ENCODE peak calls at places on chromosome 14, in nine cellular contexts. One of them, this sample, is unnamed.

GRCh38 chr14:67500981-67501380 is 12.5 kb upstream of the TMEM229B start:
- DNase-seq in CD8-positive, alpha-beta T cell: no peak
- DNase-seq in OCI-LY7: no peak
- DNase-seq in body of pancreas: no peak
- DNase-seq in fibroblast of mammary gland: no peak
- DNase-seq in fibroblast of the aortic adventitia: no peak
- DNase-seq in CD4-positive, alpha-beta T cell: no peak
- DNase-seq in BE2C: no peak
- DNase-seq in cardiac fibroblast: no peak
- DNase-seq in this sample: no peak

GRCh38 chr14:34270361-34270760 is 191.7 kb downstream of the SPTSSA start:
- DNase-seq in body of pancreas: no peak
- DNase-seq in CD4-positive, alpha-beta T cell: no peak
- DNase-seq in OCI-LY7: no peak
- DNase-seq in fibroblast of mammary gland: no peak
- DNase-seq in BE2C: no peak
- DNase-seq in cardiac fibroblast: no peak
- DNase-seq in CD8-positive, alpha-beta T cell: no peak
- DNase-seq in fibroblast of the aortic adventitia: no peak
- DNase-seq in this sample: no peak

GRCh38 chr14:57168138-57168695 is 100.5 kb downstream of the EXOC5 start:
- DNase-seq in OCI-LY7: no peak
- DNase-seq in body of pancreas: no peak
- DNase-seq in CD8-positive, alpha-beta T cell: no peak
- DNase-seq in cardiac fibroblast: no peak
- DNase-seq in CD4-positive, alpha-beta T cell: no peak
- DNase-seq in fibroblast of the aortic adventitia: no peak
- DNase-seq in BE2C: no peak
- DNase-seq in fibroblast of mammary gland: peak; percentile 6
- DNase-seq in this sample: no peak

GRCh38 chr14:32710351-32711102 is 228.2 kb upstream of the NPAS3 start:
- DNase-seq in OCI-LY7: no peak
- DNase-seq in fibroblast of the aortic adventitia: peak; percentile 39
- DNase-seq in CD8-positive, alpha-beta T cell: no peak
- DNase-seq in BE2C: no peak
- DNase-seq in cardiac fibroblast: peak; percentile 76
- DNase-seq in fibroblast of mammary gland: peak; percentile 35
- DNase-seq in body of pancreas: no peak
- DNase-seq in CD4-positive, alpha-beta T cell: no peak
- DNase-seq in this sample: no peak

GRCh38 chr14:58215191-58215914 is 15.4 kb downstream of the ACTR10 start:
- DNase-seq in CD4-positive, alpha-beta T cell: no peak
- DNase-seq in body of pancreas: no peak
- DNase-seq in BE2C: no peak
- DNase-seq in fibroblast of mammary gland: no peak
- DNase-seq in fibroblast of the aortic adventitia: no peak
- DNase-seq in OCI-LY7: no peak
- DNase-seq in cardiac fibroblast: no peak
- DNase-seq in CD8-positive, alpha-beta T cell: no peak
- DNase-seq in this sample: no peak

GRCh38 chr14:57254884-57255283 is 13.8 kb downstream of the EXOC5 start:
- DNase-seq in OCI-LY7: no peak
- DNase-seq in body of pancreas: no peak
- DNase-seq in fibroblast of mammary gland: no peak
- DNase-seq in BE2C: no peak
- DNase-seq in CD4-positive, alpha-beta T cell: no peak
- DNase-seq in CD8-positive, alpha-beta T cell: no peak
- DNase-seq in fibroblast of the aortic adventitia: no peak
- DNase-seq in cardiac fibroblast: no peak
- DNase-seq in this sample: no peak

GRCh38 chr14:32478027-32478426 is 148.9 kb downstream of the AKAP6 start:
- DNase-seq in CD4-positive, alpha-beta T cell: no peak
- DNase-seq in BE2C: no peak
- DNase-seq in cardiac fibroblast: no peak
- DNase-seq in CD8-positive, alpha-beta T cell: no peak
- DNase-seq in body of pancreas: no peak
- DNase-seq in OCI-LY7: no peak
- DNase-seq in fibroblast of the aortic adventitia: no peak
- DNase-seq in fibroblast of mammary gland: peak; percentile 18
- DNase-seq in this sample: no peak

GRCh38 chr14:75572104-75572503 is 6.3 kb upstream of the FLVCR2 start:
- DNase-seq in BE2C: no peak
- DNase-seq in fibroblast of the aortic adventitia: no peak
- DNase-seq in OCI-LY7: no peak
- DNase-seq in cardiac fibroblast: no peak
- DNase-seq in CD4-positive, alpha-beta T cell: no peak
- DNase-seq in fibroblast of mammary gland: no peak
- DNase-seq in body of pancreas: no peak
- DNase-seq in CD8-positive, alpha-beta T cell: no peak
- DNase-seq in this sample: no peak

GRCh38 chr14:69131176-69131575 is 21.7 kb downstream of the DCAF5 start:
- DNase-seq in CD4-positive, alpha-beta T cell: no peak
- DNase-seq in fibroblast of mammary gland: no peak
- DNase-seq in body of pancreas: no peak
- DNase-seq in cardiac fibroblast: no peak
- DNase-seq in CD8-positive, alpha-beta T cell: no peak
- DNase-seq in BE2C: no peak
- DNase-seq in OCI-LY7: no peak
- DNase-seq in fibroblast of the aortic adventitia: no peak
- DNase-seq in this sample: no peak

GRCh38 chr14:20626274-20626673 is 15.2 kb downstream of the OR6S1 start:
- DNase-seq in OCI-LY7: no peak
- DNase-seq in fibroblast of the aortic adventitia: no peak
- DNase-seq in fibroblast of mammary gland: no peak
- DNase-seq in body of pancreas: no peak
- DNase-seq in CD4-positive, alpha-beta T cell: no peak
- DNase-seq in cardiac fibroblast: no peak
- DNase-seq in CD8-positive, alpha-beta T cell: no peak
- DNase-seq in BE2C: no peak
- DNase-seq in this sample: no peak

GRCh38 chr14:90005441-90005840 is 49.7 kb downstream of the TDP1 start:
- DNase-seq in fibroblast of mammary gland: no peak
- DNase-seq in body of pancreas: no peak
- DNase-seq in CD4-positive, alpha-beta T cell: no peak
- DNase-seq in fibroblast of the aortic adventitia: no peak
- DNase-seq in OCI-LY7: no peak
- DNase-seq in BE2C: no peak
- DNase-seq in cardiac fibroblast: no peak
- DNase-seq in CD8-positive, alpha-beta T cell: no peak
- DNase-seq in this sample: no peak

GRCh38 chr14:50039734-50040400 is 76.5 kb downstream of the VCPKMT start:
- DNase-seq in cardiac fibroblast: peak; percentile 67
- DNase-seq in CD4-positive, alpha-beta T cell: no peak
- DNase-seq in OCI-LY7: no peak
- DNase-seq in BE2C: no peak
- DNase-seq in body of pancreas: no peak
- DNase-seq in fibroblast of mammary gland: peak; percentile 58
- DNase-seq in CD8-positive, alpha-beta T cell: no peak
- DNase-seq in fibroblast of the aortic adventitia: no peak
- DNase-seq in this sample: peak; percentile 93

GRCh38 chr14:105384041-105384557 is 14.2 kb upstream of the TEX22 start:
- DNase-seq in cardiac fibroblast: no peak
- DNase-seq in OCI-LY7: no peak
- DNase-seq in CD4-positive, alpha-beta T cell: no peak
- DNase-seq in CD8-positive, alpha-beta T cell: no peak
- DNase-seq in fibroblast of the aortic adventitia: no peak
- DNase-seq in BE2C: peak; percentile 6
- DNase-seq in fibroblast of mammary gland: no peak
- DNase-seq in body of pancreas: no peak
- DNase-seq in this sample: no peak

GRCh38 chr14:72178517-72178916 is 246.3 kb downstream of the RGS6 start:
- DNase-seq in body of pancreas: no peak
- DNase-seq in cardiac fibroblast: no peak
- DNase-seq in CD8-positive, alpha-beta T cell: no peak
- DNase-seq in BE2C: no peak
- DNase-seq in CD4-positive, alpha-beta T cell: no peak
- DNase-seq in OCI-LY7: no peak
- DNase-seq in fibroblast of the aortic adventitia: no peak
- DNase-seq in fibroblast of mammary gland: no peak
- DNase-seq in this sample: no peak

GRCh38 chr14:24634158-24634557 is at the start of gene GZMB:
- DNase-seq in BE2C: no peak
- DNase-seq in CD4-positive, alpha-beta T cell: no peak
- DNase-seq in cardiac fibroblast: no peak
- DNase-seq in CD8-positive, alpha-beta T cell: peak; percentile 56
- DNase-seq in fibroblast of mammary gland: peak; percentile 12
- DNase-seq in OCI-LY7: no peak
- DNase-seq in fibroblast of the aortic adventitia: no peak
- DNase-seq in body of pancreas: no peak
- DNase-seq in this sample: no peak

GRCh38 chr14:106518054-106518943 is 991.9 kb downstream of the TMEM121 start:
- DNase-seq in CD4-positive, alpha-beta T cell: peak; percentile 92
- DNase-seq in CD8-positive, alpha-beta T cell: peak; percentile 89
- DNase-seq in BE2C: peak; percentile 37
- DNase-seq in fibroblast of the aortic adventitia: no peak
- DNase-seq in fibroblast of mammary gland: no peak
- DNase-seq in cardiac fibroblast: no peak
- DNase-seq in body of pancreas: peak; percentile 29
- DNase-seq in OCI-LY7: peak; percentile 14
- DNase-seq in this sample: no peak

GRCh38 chr14:52801014-52801708 is 9.8 kb upstream of the GNPNAT1 start:
- DNase-seq in fibroblast of the aortic adventitia: peak; percentile 81
- DNase-seq in fibroblast of mammary gland: peak; percentile 96
- DNase-seq in BE2C: no peak
- DNase-seq in OCI-LY7: no peak
- DNase-seq in CD8-positive, alpha-beta T cell: no peak
- DNase-seq in body of pancreas: no peak
- DNase-seq in cardiac fibroblast: peak; percentile 98
- DNase-seq in CD4-positive, alpha-beta T cell: no peak
- DNase-seq in this sample: peak; percentile 21

GRCh38 chr14:54929556-54929955 is 26.9 kb upstream of the GCH1 start:
- DNase-seq in CD4-positive, alpha-beta T cell: no peak
- DNase-seq in body of pancreas: no peak
- DNase-seq in CD8-positive, alpha-beta T cell: no peak
- DNase-seq in OCI-LY7: no peak
- DNase-seq in fibroblast of the aortic adventitia: no peak
- DNase-seq in cardiac fibroblast: no peak
- DNase-seq in BE2C: no peak
- DNase-seq in fibroblast of mammary gland: no peak
- DNase-seq in this sample: no peak

GRCh38 chr14:53793790-53794560 is 162.7 kb downstream of the BMP4 start:
- DNase-seq in CD4-positive, alpha-beta T cell: no peak
- DNase-seq in fibroblast of the aortic adventitia: peak; percentile 57
- DNase-seq in CD8-positive, alpha-beta T cell: no peak
- DNase-seq in BE2C: no peak
- DNase-seq in OCI-LY7: no peak
- DNase-seq in body of pancreas: no peak
- DNase-seq in fibroblast of mammary gland: no peak
- DNase-seq in cardiac fibroblast: peak; percentile 72
- DNase-seq in this sample: no peak

DNA sequence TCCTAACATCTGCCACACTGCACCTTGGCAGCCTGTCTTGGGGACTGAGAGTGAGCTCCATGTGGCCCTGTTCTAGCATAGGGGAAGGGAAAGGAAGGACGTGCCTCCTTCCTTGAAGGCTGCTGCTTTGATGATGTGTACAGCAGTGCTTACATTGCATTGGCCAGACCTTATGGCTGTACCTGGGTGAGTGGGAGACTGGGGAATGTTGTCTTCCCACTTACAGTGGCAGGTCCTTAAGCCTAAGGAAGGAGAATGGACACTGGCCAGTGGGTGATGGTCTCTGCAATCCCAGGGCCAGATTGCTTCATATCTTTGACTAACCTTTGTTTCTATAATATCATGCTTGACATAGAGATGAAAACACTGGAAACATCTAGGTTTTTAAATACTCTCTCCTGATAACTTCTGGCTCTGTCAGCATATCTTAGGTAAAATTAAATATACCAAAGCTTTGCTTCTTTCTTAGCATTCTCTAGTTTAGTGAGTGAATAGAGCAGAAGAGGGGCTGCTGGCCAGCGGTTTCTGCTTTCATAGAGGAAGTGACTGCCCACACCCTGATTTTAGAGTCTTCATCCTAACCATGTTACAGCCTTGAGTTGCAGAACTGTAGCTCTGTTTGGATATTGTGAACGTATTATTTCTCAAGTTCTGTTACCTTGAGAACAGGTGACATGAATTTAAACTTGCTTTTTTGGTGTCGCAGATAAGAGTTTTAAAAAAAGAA is 27.2 kb downstream of the KLC1 start:
- DNase-seq in OCI-LY7: no peak
- DNase-seq in CD4-positive, alpha-beta T cell: no peak
- DNase-seq in fibroblast of the aortic adventitia: peak; percentile 36
- DNase-seq in BE2C: no peak
- DNase-seq in cardiac fibroblast: peak; percentile 32
- DNase-seq in CD8-positive, alpha-beta T cell: no peak
- DNase-seq in fibroblast of mammary gland: peak; percentile 24
- DNase-seq in body of pancreas: no peak
- DNase-seq in this sample: peak; percentile 20
- TF ChIP-seq CTCF in OCI-LY7: no peak
- TF ChIP-seq CTCF in CD4-positive, alpha-beta T cell: no peak
- TF ChIP-seq CTCF in fibroblast of the aortic adventitia: no peak
- TF ChIP-seq CTCF in BE2C: no peak
- TF ChIP-seq CTCF in cardiac fibroblast: no peak
- TF ChIP-seq CTCF in CD8-positive, alpha-beta T cell: no peak
- TF ChIP-seq CTCF in fibroblast of mammary gland: no peak
- TF ChIP-seq CTCF in body of pancreas: no peak
- TF ChIP-seq CTCF in this sample: no peak

DNA sequence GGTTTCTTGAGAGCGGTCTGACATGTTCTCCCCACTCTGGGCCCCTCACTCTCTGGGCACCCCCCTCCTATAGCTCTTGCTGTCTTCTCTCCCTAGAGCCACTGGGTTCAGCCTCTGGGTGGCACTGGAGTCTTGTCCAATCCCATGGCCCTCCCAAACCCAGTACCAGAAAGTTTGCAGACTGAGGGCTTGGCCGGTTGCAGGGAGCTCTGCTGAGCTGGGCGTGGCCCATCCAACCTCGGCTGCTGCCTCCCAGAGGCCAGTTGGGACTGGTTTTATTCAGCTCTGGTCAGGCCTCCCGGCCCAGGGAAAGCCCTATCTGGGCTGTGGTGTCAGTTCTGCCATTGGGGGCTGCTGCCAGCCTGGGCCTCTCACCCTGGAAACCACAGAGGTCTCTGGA is 37.9 kb downstream of the ISCA2 start:
- DNase-seq in BE2C: no peak
- DNase-seq in fibroblast of mammary gland: peak; percentile 58
- DNase-seq in cardiac fibroblast: peak; percentile 54
- DNase-seq in OCI-LY7: no peak
- DNase-seq in CD8-positive, alpha-beta T cell: no peak
- DNase-seq in fibroblast of the aortic adventitia: peak; percentile 72
- DNase-seq in body of pancreas: no peak
- DNase-seq in CD4-positive, alpha-beta T cell: no peak
- DNase-seq in this sample: peak; percentile 36
- TF ChIP-seq CTCF in BE2C: peak; percentile 9
- TF ChIP-seq CTCF in fibroblast of mammary gland: peak; percentile 4
- TF ChIP-seq CTCF in cardiac fibroblast: no peak
- TF ChIP-seq CTCF in OCI-LY7: peak; percentile 20
- TF ChIP-seq CTCF in CD8-positive, alpha-beta T cell: no peak
- TF ChIP-seq CTCF in fibroblast of the aortic adventitia: peak; percentile 46
- TF ChIP-seq CTCF in body of pancreas: no peak
- TF ChIP-seq CTCF in CD4-positive, alpha-beta T cell: no peak
- TF ChIP-seq CTCF in this sample: peak; percentile 38

GRCh38 chr14:99529899-99530298 is 48.7 kb downstream of the CCNK start:
- DNase-seq in CD4-positive, alpha-beta T cell: no peak
- DNase-seq in fibroblast of mammary gland: no peak
- DNase-seq in cardiac fibroblast: peak; percentile 45
- DNase-seq in CD8-positive, alpha-beta T cell: no peak
- DNase-seq in body of pancreas: no peak
- DNase-seq in fibroblast of the aortic adventitia: no peak
- DNase-seq in BE2C: no peak
- DNase-seq in OCI-LY7: no peak
- DNase-seq in this sample: peak; percentile 13
- TF ChIP-seq CTCF in CD4-positive, alpha-beta T cell: no peak
- TF ChIP-seq CTCF in fibroblast of mammary gland: no peak
- TF ChIP-seq CTCF in cardiac fibroblast: no peak
- TF ChIP-seq CTCF in CD8-positive, alpha-beta T cell: no peak
- TF ChIP-seq CTCF in body of pancreas: peak; percentile 17
- TF ChIP-seq CTCF in fibroblast of the aortic adventitia: no peak
- TF ChIP-seq CTCF in BE2C: no peak
- TF ChIP-seq CTCF in OCI-LY7: no peak
- TF ChIP-seq CTCF in this sample: no peak

GRCh38 chr14:22786685-22787084 is 20.2 kb downstream of the OXA1L start:
- DNase-seq in fibroblast of the aortic adventitia: no peak
- DNase-seq in CD4-positive, alpha-beta T cell: no peak
- DNase-seq in fibroblast of mammary gland: no peak
- DNase-seq in cardiac fibroblast: no peak
- DNase-seq in CD8-positive, alpha-beta T cell: no peak
- DNase-seq in OCI-LY7: no peak
- DNase-seq in body of pancreas: no peak
- DNase-seq in BE2C: no peak
- DNase-seq in this sample: no peak
- TF ChIP-seq CTCF in fibroblast of the aortic adventitia: no peak
- TF ChIP-seq CTCF in CD4-positive, alpha-beta T cell: no peak
- TF ChIP-seq CTCF in fibroblast of mammary gland: no peak
- TF ChIP-seq CTCF in cardiac fibroblast: no peak
- TF ChIP-seq CTCF in CD8-positive, alpha-beta T cell: no peak
- TF ChIP-seq CTCF in OCI-LY7: no peak
- TF ChIP-seq CTCF in body of pancreas: no peak
- TF ChIP-seq CTCF in BE2C: no peak
- TF ChIP-seq CTCF in this sample: no peak

This sample was measured in cardiac muscle cell.